ENCODE peak calls at places on chromosome 19, in seven cellular contexts. U is mammary epithelial cell; Y is CD8-positive, alpha-beta memory T cell; D is ovary; X is RWPE1; F is CD8-positive, alpha-beta T cell; E is sigmoid colon. V is an unnamed sample.

GRCh38 chr19:35637165-35637564 is 4.4 kb upstream of the ETV2 start:
- DNase-seq in U (no peak), Y (no peak), D (no peak), X (no peak), F (no peak), E (no peak), V (no peak)

GRCh38 chr19:45952691-45953505 is 20.8 kb downstream of the NOVA2 start:
- DNase-seq in U (peak), Y (peak), D (peak), X (peak), F (peak), E (no peak), V (peak)

GRCh38 chr19:54133312-54133956 is 4.1 kb upstream of the CNOT3 start:
- DNase-seq in U (no peak), Y (no peak), D (no peak), X (no peak), F (no peak), E (no peak), V (peak)

GRCh38 chr19:23957660-23958281 is 43.1 kb downstream of the ZNF726 start:
- DNase-seq in U (peak), Y (no peak), D (no peak), X (peak), F (no peak), E (no peak), V (peak)

GRCh38 chr19:17424743-17425365 is 5.0 kb downstream of the MVB12A start:
- DNase-seq in U (no peak), Y (peak), D (peak), X (no peak), F (no peak), E (no peak), V (no peak)

GRCh38 chr19:32662186-32662585 is 12.8 kb downstream of the ANKRD27 start:
- DNase-seq in U (no peak), Y (no peak), D (no peak), X (no peak), F (no peak), E (no peak), V (no peak)

GRCh38 chr19:29439688-29440550 is 85.9 kb upstream of the VSTM2B start:
- DNase-seq in U (no peak), Y (no peak), D (no peak), X (no peak), F (no peak), E (no peak), V (no peak)

GRCh38 chr19:48501961-48502719 is 9.5 kb downstream of the LMTK3 start:
- DNase-seq in U (peak), Y (peak), D (no peak), X (peak), F (peak), E (no peak), V (no peak)

GRCh38 chr19:14146789-14147216 is 10.4 kb upstream of the ASF1B start:
- DNase-seq in U (peak), Y (no peak), D (no peak), X (no peak), F (no peak), E (no peak), V (peak)

GRCh38 chr19:39333507-39333906 is 2.3 kb downstream of the GMFG start:
- DNase-seq in U (no peak), Y (no peak), D (no peak), X (no peak), F (no peak), E (no peak), V (no peak)

GRCh38 chr19:58572818-58573657 is at the start of gene MZF1:
- DNase-seq in U (peak), Y (peak), D (peak), X (peak), F (peak), E (peak), V (peak)

GRCh38 chr19:45408830-45409593 is 2.6 kb downstream of the POLR1G start:
- DNase-seq in U (no peak), Y (no peak), D (no peak), X (no peak), F (no peak), E (no peak), V (no peak)

GRCh38 chr19:21323000-21323399 is 6.2 kb downstream of the ZNF708 start:
- DNase-seq in U (no peak), Y (no peak), D (no peak), X (no peak), F (no peak), E (no peak), V (no peak)

GRCh38 chr19:12195501-12195860 is 32.6 kb downstream of the ZNF136 start:
- DNase-seq in U (no peak), Y (no peak), D (no peak), X (peak), F (no peak), E (no peak), V (no peak)

GRCh38 chr19:13795595-13796300 is 505 bp downstream of the ZSWIM4 start:
- DNase-seq in U (peak), Y (no peak), D (no peak), X (no peak), F (no peak), E (no peak), V (no peak)

GRCh38 chr19:3374369-3375112 is 8.2 kb downstream of the NFIC start:
- DNase-seq in U (no peak), Y (no peak), D (peak), X (no peak), F (no peak), E (peak), V (no peak)

GRCh38 chr19:3381701-3382372 is 15.5 kb downstream of the NFIC start:
- DNase-seq in U (no peak), Y (no peak), D (peak), X (no peak), F (no peak), E (peak), V (no peak)

GRCh38 chr19:3380829-3381228 is 14.4 kb downstream of the NFIC start:
- DNase-seq in U (no peak), Y (no peak), D (no peak), X (no peak), F (no peak), E (no peak), V (no peak)

GRCh38 chr19:3375221-3376088 is 9.1 kb downstream of the NFIC start:
- DNase-seq in U (no peak), Y (no peak), D (peak), X (no peak), F (no peak), E (peak), V (no peak)

GRCh38 chr19:3378352-3379146 is 12.2 kb downstream of the NFIC start:
- DNase-seq in U (no peak), Y (no peak), D (peak), X (no peak), F (no peak), E (no peak), V (no peak)
- H3K27ac ChIP-seq in U (no peak), Y (peak), D (peak), X (peak), F (no peak), E (peak), V (no peak)

GRCh38 chr19:47132522-47132852 is 1.9 kb downstream of the SAE1 start:
- DNase-seq in U (no peak), Y (no peak), D (no peak), X (no peak), F (no peak), E (no peak), V (no peak)

GRCh38 chr19:47133021-47133471 is 2.4 kb downstream of the SAE1 start:
- DNase-seq in U (no peak), Y (no peak), D (no peak), X (no peak), F (no peak), E (no peak), V (no peak)

GRCh38 chr19:47130589-47131168 is at the start of gene SAE1:
- DNase-seq in U (peak), Y (peak), D (peak), X (peak), F (peak), E (peak), V (peak)

GRCh38 chr19:47135156-47135555 is 4.5 kb downstream of the SAE1 start:
- DNase-seq in U (no peak), Y (no peak), D (no peak), X (no peak), F (no peak), E (no peak), V (no peak)

GRCh38 chr19:47134533-47134932 is 3.9 kb downstream of the SAE1 start:
- DNase-seq in U (no peak), Y (no peak), D (no peak), X (no peak), F (no peak), E (no peak), V (no peak)
- H3K27ac ChIP-seq in U (no peak), Y (no peak), D (no peak), X (no peak), F (no peak), E (peak), V (no peak)

GRCh38 chr19:1105217-1105872 is 1.6 kb downstream of the GPX4 start:
- DNase-seq in U (no peak), Y (no peak), D (peak), X (peak), F (no peak), E (no peak), V (no peak)
- H3K27ac ChIP-seq in U (no peak), Y (peak), D (peak), X (peak), F (peak), E (peak), V (peak)

GRCh38 chr19:55703790-55704215 is 28.8 kb downstream of the EPN1 start:
- DNase-seq in U (no peak), Y (peak), D (peak), X (peak), F (peak), E (no peak), V (no peak)
- H3K27ac ChIP-seq in U (no peak), Y (no peak), D (no peak), X (no peak), F (no peak), E (no peak), V (no peak)

GRCh38 chr19:15436012-15436825 is 13.5 kb downstream of the WIZ start:
- DNase-seq in U (no peak), Y (no peak), D (no peak), X (no peak), F (no peak), E (no peak), V (no peak)

GRCh38 chr19:15438577-15438976 is 11.2 kb downstream of the WIZ start:
- DNase-seq in U (no peak), Y (no peak), D (no peak), X (no peak), F (no peak), E (peak), V (no peak)

GRCh38 chr19:15438124-15438496 is 11.6 kb downstream of the WIZ start:
- DNase-seq in U (no peak), Y (no peak), D (no peak), X (no peak), F (no peak), E (no peak), V (no peak)

GRCh38 chr19:15436826-15437110 is 13.0 kb downstream of the WIZ start:
- DNase-seq in U (no peak), Y (no peak), D (no peak), X (no peak), F (no peak), E (no peak), V (no peak)

GRCh38 chr19:15437355-15438123 is 12.2 kb downstream of the WIZ start:
- DNase-seq in U (no peak), Y (no peak), D (no peak), X (no peak), F (no peak), E (no peak), V (no peak)
- H3K27ac ChIP-seq in U (no peak), Y (no peak), D (no peak), X (no peak), F (no peak), E (peak), V (peak)

GRCh38 chr19:11047856-11048255 is 41.4 kb upstream of the LDLR start:
- DNase-seq in U (no peak), Y (no peak), D (no peak), X (no peak), F (no peak), E (no peak), V (no peak)

GRCh38 chr19:11044436-11044835 is 44.8 kb upstream of the LDLR start:
- DNase-seq in U (no peak), Y (no peak), D (peak), X (no peak), F (no peak), E (no peak), V (no peak)

GRCh38 chr19:11050323-11051114 is 38.7 kb upstream of the LDLR start:
- DNase-seq in U (no peak), Y (no peak), D (no peak), X (no peak), F (no peak), E (no peak), V (no peak)

GRCh38 chr19:11045536-11045935 is 43.7 kb upstream of the LDLR start:
- DNase-seq in U (no peak), Y (no peak), D (no peak), X (no peak), F (no peak), E (no peak), V (no peak)

DNA sequence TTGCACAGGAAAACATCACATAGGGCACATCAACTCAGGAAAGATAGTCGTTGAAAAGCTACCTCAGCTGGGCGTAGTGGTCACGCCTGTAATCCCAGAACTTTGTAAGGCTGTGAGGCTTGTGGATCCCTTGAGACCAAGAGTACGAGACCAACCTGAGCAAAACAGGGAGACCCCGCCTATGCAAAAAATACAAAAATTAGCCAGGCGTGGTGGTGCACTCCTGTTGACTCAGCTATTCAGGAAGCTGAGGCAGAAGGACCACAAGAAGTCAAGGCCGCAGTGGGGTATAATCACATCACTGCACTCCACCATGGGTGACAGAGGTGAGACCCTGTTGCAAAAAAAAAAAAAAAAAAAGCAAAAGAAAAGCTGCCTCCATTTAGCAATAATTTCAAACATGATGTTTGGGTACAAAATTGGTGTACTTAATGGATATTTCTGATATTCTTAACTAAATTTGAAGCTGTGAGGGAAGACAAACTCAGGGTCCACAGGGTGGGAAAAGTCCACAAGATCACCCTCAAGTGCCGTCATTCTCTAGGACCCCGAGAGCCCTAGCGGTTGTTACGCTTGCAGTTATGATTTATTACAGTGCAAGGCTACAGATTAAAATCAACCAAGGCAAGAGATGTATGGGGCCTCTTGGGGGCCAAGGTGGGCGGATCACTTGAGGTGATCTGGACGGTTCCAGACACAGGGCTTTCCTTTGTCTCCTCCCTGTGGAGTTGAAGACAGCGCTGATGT is 42.5 kb upstream of the LDLR start:
- DNase-seq in U (no peak), Y (no peak), D (no peak), X (no peak), F (no peak), E (no peak), V (no peak)
- H3K27ac ChIP-seq in U (no peak), Y (no peak), D (no peak), X (peak), F (no peak), E (no peak), V (no peak)

DNA sequence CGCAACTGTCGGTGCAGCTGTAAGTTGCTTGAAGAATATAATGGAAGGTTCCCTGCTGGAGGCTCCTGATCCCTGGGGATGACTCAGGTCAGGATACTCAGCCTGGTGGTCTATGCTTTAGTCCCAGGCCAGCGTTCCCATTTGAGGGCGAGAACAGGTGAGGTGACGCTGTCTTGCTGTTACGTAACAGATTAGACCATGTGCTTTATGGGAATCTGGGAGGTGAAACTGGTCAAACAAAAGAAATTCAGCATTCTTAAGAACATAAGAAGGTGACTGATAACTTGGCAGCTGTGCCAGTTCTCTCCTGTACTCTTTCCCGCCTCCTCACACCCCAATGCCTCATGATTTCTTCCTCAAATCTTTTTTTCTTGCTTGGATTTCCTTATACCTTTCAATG is at the start of gene CXCL17:
- DNase-seq in U (no peak), Y (no peak), D (no peak), X (no peak), F (no peak), E (no peak), V (no peak)
- H3K27ac ChIP-seq in U (no peak), Y (no peak), D (no peak), X (no peak), F (no peak), E (no peak), V (no peak)

DNA sequence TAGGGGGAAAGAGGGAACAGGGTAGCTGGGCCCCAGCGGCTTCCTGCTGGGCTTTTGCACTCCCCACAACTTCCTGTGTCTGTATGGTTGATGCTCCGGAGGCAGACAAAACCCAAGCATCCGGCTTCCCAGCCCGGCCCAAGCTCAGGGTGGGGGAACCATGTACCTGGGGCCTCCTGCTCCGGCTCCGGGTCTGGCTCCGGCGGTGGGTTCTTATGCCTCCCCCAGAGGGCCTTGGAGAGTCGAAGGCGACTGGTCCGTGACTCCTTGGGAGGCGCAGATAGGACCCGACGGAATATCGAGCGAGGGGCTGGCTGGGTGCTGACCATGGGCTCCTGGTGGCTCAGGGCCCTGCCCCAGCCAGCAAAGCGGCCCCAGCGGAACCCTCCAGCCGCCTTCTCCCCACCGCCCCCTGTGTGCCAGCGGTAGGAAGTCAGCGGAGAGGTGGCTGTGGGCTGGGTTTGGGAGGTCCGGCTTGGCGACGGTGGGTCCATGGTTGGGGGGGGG is 426 bp downstream of the RASAL3 start:
- DNase-seq in U (no peak), Y (peak), D (no peak), X (no peak), F (peak), E (no peak), V (no peak)
- H3K27ac ChIP-seq in U (no peak), Y (peak), D (no peak), X (no peak), F (peak), E (no peak), V (no peak)

GRCh38 chr19:34274827-34275625 is 20.7 kb downstream of the GARRE1 start:
- DNase-seq in U (peak), Y (no peak), D (no peak), X (peak), F (no peak), E (no peak), V (peak)
- H3K27ac ChIP-seq in U (peak), Y (no peak), D (no peak), X (no peak), F (no peak), E (no peak), V (peak)